ENCODE peak calls at places on chromosomes 16 and 17, in nine cellular contexts. One of them, this sample, is unnamed.

GRCh38 chr17:2418572-2418971 is 17.7 kb upstream of the MNT start:
- DNase-seq in Caco-2: no peak
- DNase-seq in IMR-90: peak
- DNase-seq in SJSA1: no peak
- DNase-seq in ovary: peak
- DNase-seq in endodermal cell: no peak
- DNase-seq in MM.1S: no peak
- DNase-seq in A549: no peak
- DNase-seq in AG09309: no peak
- DNase-seq in this sample: no peak

GRCh38 chr16:54720259-54720658 is 210.4 kb upstream of the IRX5 start:
- DNase-seq in Caco-2: no peak
- DNase-seq in IMR-90: no peak
- DNase-seq in SJSA1: no peak
- DNase-seq in ovary: no peak
- DNase-seq in endodermal cell: no peak
- DNase-seq in MM.1S: no peak
- DNase-seq in A549: no peak
- DNase-seq in AG09309: no peak
- DNase-seq in this sample: no peak

GRCh38 chr16:6913535-6913934 is 419.1 kb upstream of the RBFOX1 start:
- DNase-seq in Caco-2: no peak
- DNase-seq in IMR-90: no peak
- DNase-seq in SJSA1: no peak
- DNase-seq in ovary: no peak
- DNase-seq in endodermal cell: no peak
- DNase-seq in MM.1S: no peak
- DNase-seq in A549: no peak
- DNase-seq in AG09309: no peak
- DNase-seq in this sample: no peak

GRCh38 chr17:14712471-14713075 is 411.7 kb downstream of the HS3ST3B1 start:
- DNase-seq in Caco-2: no peak
- DNase-seq in IMR-90: no peak
- DNase-seq in SJSA1: no peak
- DNase-seq in ovary: no peak
- DNase-seq in endodermal cell: no peak
- DNase-seq in MM.1S: no peak
- DNase-seq in A549: no peak
- DNase-seq in AG09309: peak
- DNase-seq in this sample: no peak

GRCh38 chr16:1533443-1533951 is at the start of gene TMEM204:
- DNase-seq in Caco-2: no peak
- DNase-seq in IMR-90: peak
- DNase-seq in SJSA1: no peak
- DNase-seq in ovary: peak
- DNase-seq in endodermal cell: no peak
- DNase-seq in MM.1S: no peak
- DNase-seq in A549: no peak
- DNase-seq in AG09309: peak
- DNase-seq in this sample: peak

GRCh38 chr16:68889508-68890150 is 46.3 kb downstream of the TANGO6 start:
- DNase-seq in Caco-2: no peak
- DNase-seq in IMR-90: no peak
- DNase-seq in SJSA1: no peak
- DNase-seq in ovary: no peak
- DNase-seq in endodermal cell: no peak
- DNase-seq in MM.1S: no peak
- DNase-seq in A549: no peak
- DNase-seq in AG09309: no peak
- DNase-seq in this sample: no peak

GRCh38 chr16:80948886-80949502 is 57.7 kb downstream of the CMC2 start:
- DNase-seq in Caco-2: peak
- DNase-seq in IMR-90: peak
- DNase-seq in SJSA1: no peak
- DNase-seq in ovary: peak
- DNase-seq in endodermal cell: peak
- DNase-seq in MM.1S: no peak
- DNase-seq in A549: no peak
- DNase-seq in AG09309: no peak
- DNase-seq in this sample: peak

GRCh38 chr17:7836596-7837374 is 2.8 kb downstream of the KDM6B start:
- DNase-seq in Caco-2: peak
- DNase-seq in IMR-90: peak
- DNase-seq in SJSA1: peak
- DNase-seq in ovary: peak
- DNase-seq in endodermal cell: peak
- DNase-seq in MM.1S: peak
- DNase-seq in A549: peak
- DNase-seq in AG09309: no peak
- DNase-seq in this sample: peak

GRCh38 chr17:9434502-9435113 is 141.0 kb downstream of the STX8 start:
- DNase-seq in Caco-2: no peak
- DNase-seq in IMR-90: no peak
- DNase-seq in SJSA1: no peak
- DNase-seq in ovary: no peak
- DNase-seq in endodermal cell: no peak
- DNase-seq in MM.1S: no peak
- DNase-seq in A549: no peak
- DNase-seq in AG09309: no peak
- DNase-seq in this sample: no peak

GRCh38 chr16:54027126-54027922 is 259.3 kb downstream of the IRX3 start:
- DNase-seq in Caco-2: no peak
- DNase-seq in IMR-90: peak
- DNase-seq in SJSA1: no peak
- DNase-seq in ovary: no peak
- DNase-seq in endodermal cell: no peak
- DNase-seq in MM.1S: no peak
- DNase-seq in A549: no peak
- DNase-seq in AG09309: peak
- DNase-seq in this sample: no peak

GRCh38 chr16:56987692-56988091 is 1.7 kb upstream of the NLRC5 start:
- DNase-seq in Caco-2: peak
- DNase-seq in IMR-90: no peak
- DNase-seq in SJSA1: no peak
- DNase-seq in ovary: no peak
- DNase-seq in endodermal cell: no peak
- DNase-seq in MM.1S: no peak
- DNase-seq in A549: no peak
- DNase-seq in AG09309: no peak
- DNase-seq in this sample: no peak

GRCh38 chr16:7272567-7273158 is 60.0 kb upstream of the RBFOX1 start:
- DNase-seq in Caco-2: no peak
- DNase-seq in IMR-90: no peak
- DNase-seq in SJSA1: no peak
- DNase-seq in ovary: no peak
- DNase-seq in endodermal cell: no peak
- DNase-seq in MM.1S: no peak
- DNase-seq in A549: no peak
- DNase-seq in AG09309: no peak
- DNase-seq in this sample: no peak

GRCh38 chr17:55174133-55174532 is 90.6 kb upstream of the HLF start:
- DNase-seq in Caco-2: no peak
- DNase-seq in IMR-90: no peak
- DNase-seq in SJSA1: no peak
- DNase-seq in ovary: no peak
- DNase-seq in endodermal cell: no peak
- DNase-seq in MM.1S: no peak
- DNase-seq in A549: no peak
- DNase-seq in AG09309: no peak
- DNase-seq in this sample: no peak

GRCh38 chr17:63479495-63480184 is 2.8 kb downstream of the ACE start:
- DNase-seq in Caco-2: no peak
- DNase-seq in IMR-90: no peak
- DNase-seq in SJSA1: no peak
- DNase-seq in ovary: no peak
- DNase-seq in endodermal cell: peak
- DNase-seq in MM.1S: no peak
- DNase-seq in A549: no peak
- DNase-seq in AG09309: no peak
- DNase-seq in this sample: no peak

GRCh38 chr16:49580751-49581303 is 207.2 kb downstream of the C16orf78 start:
- DNase-seq in Caco-2: no peak
- DNase-seq in IMR-90: peak
- DNase-seq in SJSA1: peak
- DNase-seq in ovary: no peak
- DNase-seq in endodermal cell: no peak
- DNase-seq in MM.1S: no peak
- DNase-seq in A549: no peak
- DNase-seq in AG09309: no peak
- DNase-seq in this sample: no peak

GRCh38 chr17:33580215-33580614 is 287.1 kb upstream of the ASIC2 start:
- DNase-seq in Caco-2: no peak
- DNase-seq in IMR-90: no peak
- DNase-seq in SJSA1: no peak
- DNase-seq in ovary: no peak
- DNase-seq in endodermal cell: no peak
- DNase-seq in MM.1S: peak
- DNase-seq in A549: no peak
- DNase-seq in AG09309: no peak
- DNase-seq in this sample: no peak

GRCh38 chr17:45371414-45372324 is 54.8 kb upstream of the MAP3K14 start:
- DNase-seq in Caco-2: peak
- DNase-seq in IMR-90: peak
- DNase-seq in SJSA1: peak
- DNase-seq in ovary: peak
- DNase-seq in endodermal cell: peak
- DNase-seq in MM.1S: no peak
- DNase-seq in A549: peak
- DNase-seq in AG09309: peak
- DNase-seq in this sample: no peak

GRCh38 chr17:65885484-65885883 is 306.4 kb downstream of the CEP112 start:
- DNase-seq in Caco-2: no peak
- DNase-seq in IMR-90: no peak
- DNase-seq in SJSA1: no peak
- DNase-seq in ovary: no peak
- DNase-seq in endodermal cell: no peak
- DNase-seq in MM.1S: no peak
- DNase-seq in A549: no peak
- DNase-seq in AG09309: no peak
- DNase-seq in this sample: no peak

GRCh38 chr16:64017789-64018188 is 1104.1 kb downstream of the CDH11 start:
- DNase-seq in Caco-2: no peak
- DNase-seq in IMR-90: no peak
- DNase-seq in SJSA1: no peak
- DNase-seq in ovary: no peak
- DNase-seq in endodermal cell: no peak
- DNase-seq in MM.1S: no peak
- DNase-seq in A549: no peak
- DNase-seq in AG09309: no peak
- DNase-seq in this sample: no peak

GRCh38 chr16:68490829-68491575 is 42.7 kb upstream of the SMPD3 start:
- DNase-seq in Caco-2: no peak
- DNase-seq in IMR-90: peak
- DNase-seq in SJSA1: no peak
- DNase-seq in ovary: no peak
- DNase-seq in endodermal cell: peak
- DNase-seq in MM.1S: peak
- DNase-seq in A549: peak
- DNase-seq in AG09309: peak
- DNase-seq in this sample: no peak

GRCh38 chr16:981695-982151 is at the start of gene SOX8:
- DNase-seq in Caco-2: no peak
- DNase-seq in IMR-90: no peak
- DNase-seq in SJSA1: no peak
- DNase-seq in ovary: no peak
- DNase-seq in endodermal cell: no peak
- DNase-seq in MM.1S: no peak
- DNase-seq in A549: no peak
- DNase-seq in AG09309: no peak
- DNase-seq in this sample: no peak

GRCh38 chr17:34603974-34604373 is 24.6 kb downstream of the TMEM132E start:
- DNase-seq in Caco-2: no peak
- DNase-seq in IMR-90: no peak
- DNase-seq in SJSA1: no peak
- DNase-seq in ovary: no peak
- DNase-seq in endodermal cell: no peak
- DNase-seq in MM.1S: no peak
- DNase-seq in A549: no peak
- DNase-seq in AG09309: no peak
- DNase-seq in this sample: no peak

GRCh38 chr17:28367641-28368305 is 2.3 kb downstream of the VTN start:
- DNase-seq in Caco-2: no peak
- DNase-seq in IMR-90: no peak
- DNase-seq in SJSA1: no peak
- DNase-seq in ovary: no peak
- DNase-seq in endodermal cell: no peak
- DNase-seq in MM.1S: no peak
- DNase-seq in A549: no peak
- DNase-seq in AG09309: no peak
- DNase-seq in this sample: no peak
- H3K4me3 ChIP-seq in Caco-2: no peak
- H3K4me3 ChIP-seq in IMR-90: no peak
- H3K4me3 ChIP-seq in SJSA1: no peak
- H3K4me3 ChIP-seq in ovary: no peak
- H3K4me3 ChIP-seq in endodermal cell: no peak
- H3K4me3 ChIP-seq in MM.1S: no peak
- H3K4me3 ChIP-seq in A549: no peak
- H3K4me3 ChIP-seq in AG09309: no peak
- H3K4me3 ChIP-seq in this sample: no peak

GRCh38 chr16:23959069-23959800 is 123.5 kb downstream of the PRKCB start:
- DNase-seq in Caco-2: no peak
- DNase-seq in IMR-90: no peak
- DNase-seq in SJSA1: no peak
- DNase-seq in ovary: no peak
- DNase-seq in endodermal cell: no peak
- DNase-seq in MM.1S: no peak
- DNase-seq in A549: no peak
- DNase-seq in AG09309: no peak
- DNase-seq in this sample: no peak
- H3K4me3 ChIP-seq in Caco-2: no peak
- H3K4me3 ChIP-seq in IMR-90: no peak
- H3K4me3 ChIP-seq in SJSA1: no peak
- H3K4me3 ChIP-seq in ovary: no peak
- H3K4me3 ChIP-seq in endodermal cell: no peak
- H3K4me3 ChIP-seq in MM.1S: no peak
- H3K4me3 ChIP-seq in A549: no peak
- H3K4me3 ChIP-seq in AG09309: no peak
- H3K4me3 ChIP-seq in this sample: peak

GRCh38 chr16:30785126-30786106 is 1.6 kb downstream of the ZNF629 start:
- DNase-seq in Caco-2: no peak
- DNase-seq in IMR-90: no peak
- DNase-seq in SJSA1: no peak
- DNase-seq in ovary: no peak
- DNase-seq in endodermal cell: peak
- DNase-seq in MM.1S: no peak
- DNase-seq in A549: no peak
- DNase-seq in AG09309: no peak
- DNase-seq in this sample: no peak
- H3K4me3 ChIP-seq in Caco-2: peak
- H3K4me3 ChIP-seq in IMR-90: peak
- H3K4me3 ChIP-seq in SJSA1: peak
- H3K4me3 ChIP-seq in ovary: no peak
- H3K4me3 ChIP-seq in endodermal cell: peak
- H3K4me3 ChIP-seq in MM.1S: no peak
- H3K4me3 ChIP-seq in A549: peak
- H3K4me3 ChIP-seq in AG09309: peak
- H3K4me3 ChIP-seq in this sample: no peak

DNA sequence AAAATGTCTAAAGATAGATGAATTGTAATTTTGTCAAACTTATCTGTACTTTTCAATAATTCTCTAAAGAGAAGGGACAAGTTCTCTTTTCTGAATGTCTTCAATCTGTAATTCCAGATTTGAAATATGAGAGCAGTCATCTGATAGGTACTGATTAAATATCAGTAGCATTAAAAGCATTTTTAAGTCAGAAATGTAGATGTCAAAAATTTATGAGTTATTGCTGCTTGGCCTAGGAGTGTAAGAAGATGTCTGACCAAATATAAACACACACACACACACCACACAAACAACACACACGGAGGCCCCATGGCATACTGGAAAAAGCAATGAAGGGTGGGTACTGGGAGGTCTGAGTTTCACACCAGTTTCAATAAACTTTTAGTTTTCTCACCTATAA is 2.4 kb upstream of the TOB1 start:
- DNase-seq in Caco-2: no peak
- DNase-seq in IMR-90: no peak
- DNase-seq in SJSA1: no peak
- DNase-seq in ovary: no peak
- DNase-seq in endodermal cell: no peak
- DNase-seq in MM.1S: no peak
- DNase-seq in A549: no peak
- DNase-seq in AG09309: no peak
- DNase-seq in this sample: no peak
- H3K4me3 ChIP-seq in Caco-2: peak
- H3K4me3 ChIP-seq in IMR-90: no peak
- H3K4me3 ChIP-seq in SJSA1: no peak
- H3K4me3 ChIP-seq in ovary: no peak
- H3K4me3 ChIP-seq in endodermal cell: peak
- H3K4me3 ChIP-seq in MM.1S: no peak
- H3K4me3 ChIP-seq in A549: peak
- H3K4me3 ChIP-seq in AG09309: no peak
- H3K4me3 ChIP-seq in this sample: peak